ENCODE peak calls at places on chromosomes 12 and 14, in nine cellular contexts. O is transverse colon; D is thoracic aorta; I is sigmoid colon; H is SJSA1; S is upper lobe of right lung; U is heart right ventricle; J is esophagus squamous epithelium; V is CD8-positive, alpha-beta memory T cell. F is an unnamed sample.

GRCh38 chr14:99035712-99036593 is 236.0 kb downstream of the BCL11B start:
- DNase-seq in H (peak; percentile 96), D (peak; percentile 85), V (no peak), S (peak; percentile 78), J (peak; percentile 25), I (peak; percentile 94), U (peak; percentile 80), O (peak; percentile 57), F (peak; percentile 42)

GRCh38 chr12:69900720-69901131 is 75.7 kb downstream of the MYRFL start:
- DNase-seq in U (no peak), I (peak; percentile 79), D (peak; percentile 25), O (peak; percentile 77), S (no peak), V (peak; percentile 55), H (peak; percentile 54), J (peak; percentile 6), F (peak; percentile 75)

GRCh38 chr14:105207460-105207901 is 26.4 kb upstream of the NUDT14 start:
- DNase-seq in U (peak; percentile 65), I (no peak), D (no peak), V (no peak), J (no peak), H (no peak), S (no peak), O (no peak), F (no peak)

GRCh38 chr14:105885561-105886320 is 359.4 kb downstream of the TMEM121 start:
- DNase-seq in O (peak; percentile 4), S (peak; percentile 46), H (peak; percentile 35), D (no peak), V (no peak), J (no peak), I (peak; percentile 43), U (peak; percentile 6), F (peak; percentile 16)

GRCh38 chr12:92859650-92860386 is 69.3 kb downstream of the EEA1 start:
- DNase-seq in J (no peak), I (no peak), U (no peak), H (no peak), O (peak; percentile 12), S (no peak), D (no peak), V (no peak), F (no peak)

GRCh38 chr12:69440886-69441285 is 29.3 kb upstream of the FRS2 start:
- DNase-seq in V (no peak), D (no peak), U (no peak), J (no peak), I (no peak), S (no peak), O (no peak), H (no peak), F (no peak)

GRCh38 chr14:91372680-91373495 is 44.7 kb downstream of the CCDC88C start:
- DNase-seq in D (no peak), H (no peak), V (peak; percentile 35), O (peak; percentile 55), J (no peak), S (no peak), U (no peak), I (no peak), F (peak; percentile 77)

GRCh38 chr12:93563807-93564538 is 8.5 kb upstream of the SOCS2 start:
- DNase-seq in H (no peak), S (no peak), J (no peak), D (no peak), U (no peak), O (no peak), I (no peak), V (no peak), F (peak; percentile 80)

GRCh38 chr12:123889000-123889399 is 83.6 kb downstream of the CCDC92 start:
- DNase-seq in H (no peak), J (no peak), D (no peak), V (no peak), O (no peak), S (no peak), U (no peak), I (no peak), F (no peak)

GRCh38 chr12:123889848-123890535 is 82.6 kb downstream of the CCDC92 start:
- DNase-seq in J (no peak), I (no peak), O (no peak), D (no peak), U (no peak), V (no peak), S (no peak), H (no peak), F (no peak)

GRCh38 chr12:123890536-123890902 is 82.1 kb downstream of the CCDC92 start:
- DNase-seq in O (no peak), D (no peak), H (no peak), U (no peak), J (no peak), V (no peak), I (no peak), S (no peak), F (no peak)

GRCh38 chr12:123886258-123886657 is 86.4 kb downstream of the CCDC92 start:
- DNase-seq in H (no peak), J (no peak), U (no peak), I (no peak), V (no peak), O (no peak), D (no peak), S (no peak), F (no peak)

DNA sequence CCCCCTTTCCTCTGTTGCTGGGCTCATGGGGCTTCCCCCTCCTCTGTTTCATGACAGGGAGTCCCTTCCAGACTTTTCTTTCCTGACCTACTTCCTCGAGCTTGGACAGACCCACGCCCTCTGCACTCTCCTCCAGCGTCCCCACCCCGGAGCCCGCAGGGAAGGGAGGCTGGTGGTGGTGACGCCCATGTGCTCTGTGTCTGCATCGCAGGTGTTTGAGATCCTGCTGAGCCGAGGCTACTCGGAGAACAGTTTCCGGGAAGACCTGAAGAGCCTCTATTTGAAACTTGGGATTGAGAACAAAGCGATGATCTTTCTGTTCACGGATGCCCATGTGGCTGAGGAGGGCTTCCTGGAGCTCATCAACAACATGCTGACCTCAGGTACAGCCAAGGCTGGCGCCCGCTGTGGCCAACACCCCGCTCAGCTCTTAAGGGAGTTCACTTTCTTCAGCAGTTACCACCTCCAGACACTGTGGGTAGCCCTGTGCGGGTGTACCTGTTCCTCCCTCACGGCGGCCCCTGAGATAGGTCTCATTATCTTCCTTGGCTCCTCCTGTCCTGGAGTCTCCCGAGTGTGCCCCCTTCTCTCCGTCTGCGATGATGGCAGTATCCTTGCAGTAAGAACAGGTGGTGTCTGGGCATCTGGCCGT is 85.6 kb downstream of the CCDC92 start:
- DNase-seq in U (no peak), H (no peak), D (no peak), J (no peak), V (no peak), I (no peak), S (peak; percentile 40), O (peak; percentile 34), F (no peak)
- H3K27me3 ChIP-seq in U (peaks cover 47% of the 10 kb centered on the region), H (peaks cover 17% of the 10 kb centered on the region), D (no peaks in the 10 kb centered on the region), J (no peaks in the 10 kb centered on the region), V (no peaks in the 10 kb centered on the region), I (peaks cover 8% of the 10 kb centered on the region), S (peaks cover 3% of the 10 kb centered on the region), O (peaks cover 17% of the 10 kb centered on the region), F (peaks cover 72% of the 10 kb centered on the region)

DNA sequence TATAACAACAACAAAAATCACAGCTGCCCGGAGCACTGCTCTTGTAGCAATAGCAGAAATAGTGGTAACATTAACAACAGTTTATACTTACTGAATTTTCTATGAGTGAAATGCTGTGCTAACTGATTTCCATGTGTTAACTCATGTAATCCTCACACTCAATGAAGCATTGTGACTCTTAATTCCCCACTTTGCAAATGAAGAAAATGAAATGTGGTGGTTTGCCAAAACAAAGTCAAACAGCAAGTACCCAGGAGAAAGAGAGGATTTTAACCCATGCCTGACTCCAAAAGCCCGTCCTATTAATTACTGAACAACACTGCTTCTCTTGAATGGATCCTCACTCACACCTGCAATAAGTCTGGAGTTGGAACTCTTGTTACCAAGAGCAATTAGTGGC is 123.5 kb downstream of the MED13L start:
- DNase-seq in U (no peak), D (no peak), V (no peak), H (no peak), I (no peak), S (no peak), J (no peak), O (no peak), F (no peak)
- H3K4me1 ChIP-seq in U (peaks cover 61% of the 10 kb centered on the region), D (peaks cover 24% of the 10 kb centered on the region), V (peaks cover 17% of the 10 kb centered on the region), H (peaks cover 51% of the 10 kb centered on the region), I (peaks cover 47% of the 10 kb centered on the region), S (peaks cover 46% of the 10 kb centered on the region), J (peaks cover 9% of the 10 kb centered on the region), O (peaks cover 42% of the 10 kb centered on the region), F (peaks cover 72% of the 10 kb centered on the region)

GRCh38 chr12:58914457-58914856 is 5.8 kb downstream of the LRIG3 start:
- DNase-seq in J (no peak), O (no peak), S (no peak), U (no peak), H (no peak), V (no peak), D (no peak), I (no peak), F (no peak)

GRCh38 chr12:58917699-58918334 is 2.5 kb downstream of the LRIG3 start:
- DNase-seq in J (no peak), S (no peak), V (no peak), O (no peak), H (no peak), D (no peak), I (no peak), U (no peak), F (no peak)

GRCh38 chr12:58916891-58917570 is 3.3 kb downstream of the LRIG3 start:
- DNase-seq in V (no peak), I (no peak), S (no peak), U (no peak), O (peak; percentile 22), H (no peak), J (no peak), D (no peak), F (no peak)

GRCh38 chr12:58916153-58916709 is 4.1 kb downstream of the LRIG3 start:
- DNase-seq in J (no peak), H (no peak), U (no peak), O (no peak), V (no peak), D (no peak), S (no peak), I (no peak), F (no peak)

DNA sequence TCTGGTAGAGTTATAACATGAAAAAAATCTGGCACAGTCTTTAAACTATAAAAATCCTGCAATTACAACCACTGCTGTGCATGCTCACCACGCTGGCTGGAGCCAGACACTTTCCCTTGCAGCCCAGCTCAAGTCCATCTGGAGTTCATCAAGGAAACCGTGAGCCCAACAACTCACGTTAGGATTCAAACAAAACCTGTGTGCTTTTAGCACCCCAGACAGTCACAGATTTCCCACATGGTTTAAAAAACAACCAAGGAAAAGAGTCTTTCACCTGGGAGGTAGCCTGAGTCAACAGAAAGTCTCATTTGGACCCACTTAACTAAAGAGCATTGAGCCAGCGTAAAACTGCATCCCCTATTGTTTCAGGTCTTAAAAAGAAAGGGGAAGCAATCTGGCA is 4.7 kb downstream of the LRIG3 start:
- DNase-seq in I (peak; percentile 90), O (peak; percentile 66), H (peak; percentile 50), U (peak; percentile 18), J (no peak), V (no peak), D (no peak), S (no peak), F (peak; percentile 40)
- H3K27ac ChIP-seq in I (peak overlapping the region; percentile 90), O (peak overlapping the region; percentile 96), H (peak overlapping the region; percentile 64), U (peak overlapping the region; percentile 62), J (peak overlapping the region; percentile 97), V (no peak overlapping the region), D (peak overlapping the region; percentile 26), S (peak overlapping the region; percentile 38), F (peak overlapping the region; percentile 99)

DNA sequence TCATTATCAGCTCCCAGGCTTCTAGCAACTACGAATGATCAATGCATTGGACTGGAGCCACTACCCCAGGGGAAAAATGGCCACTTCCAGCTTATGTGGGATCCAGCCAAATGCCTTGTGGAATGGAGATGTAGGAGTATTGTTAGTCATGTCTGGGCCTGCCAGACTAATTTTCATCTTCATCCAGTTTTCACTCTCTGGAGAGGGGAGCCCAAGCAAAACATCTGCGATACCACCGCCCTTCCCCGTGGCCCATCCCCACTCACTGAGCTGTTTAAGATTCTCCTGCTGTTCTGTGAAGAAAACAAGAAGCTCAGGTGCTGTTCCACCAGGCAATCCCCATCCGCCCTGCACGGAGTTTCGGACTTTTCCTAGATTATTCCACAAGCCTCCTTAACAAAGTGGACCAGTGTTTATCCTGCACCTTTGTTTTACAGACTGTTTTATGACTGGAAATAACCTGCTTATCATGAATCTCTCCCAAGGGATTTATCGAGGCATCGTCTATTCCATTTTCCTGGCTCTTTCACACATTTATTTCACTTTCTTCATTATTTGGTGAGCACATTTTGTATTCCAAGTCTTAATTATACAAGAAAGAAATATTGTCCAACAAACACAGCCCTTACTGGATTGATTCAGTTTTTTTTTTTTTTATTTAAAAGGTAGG is 35.5 kb upstream of the MAX start:
- DNase-seq in I (no peak), J (no peak), D (no peak), S (no peak), H (no peak), O (no peak), V (no peak), U (no peak), F (no peak)
- H3K27me3 ChIP-seq in I (peaks cover under 1% of the 10 kb centered on the region), J (no peaks in the 10 kb centered on the region), D (no peaks in the 10 kb centered on the region), S (no peaks in the 10 kb centered on the region), H (no peaks in the 10 kb centered on the region), O (no peaks in the 10 kb centered on the region), V (no peaks in the 10 kb centered on the region), U (no peaks in the 10 kb centered on the region), F (no peaks in the 10 kb centered on the region)